ENCODE peak calls at places on chromosomes 16 and 17, in nine cellular contexts. F is T1000; U is stimulated activated CD4-positive, alpha-beta T cell treated with anti-CD3 and anti-CD28 coated beads, Interleukin-4, amount 100 ng/mL, for 24 hours; V is stimulated activated CD8-positive, alpha-beta memory T cell treated with anti-CD3 and anti-CD28 coated beads, Interleukin-2, amount 100 ng/mL, for 1 hour; Q is COR-L47; D is fibroblast of the conjunctiva; G is lung; E is endothelial cell; H is GM13977. L is an unnamed sample.

GRCh38 chr16:30571444-30572322 is at the start of gene ZNF688:
- DNase-seq in D (peak; percentile 97), F (peak; percentile 82), G (peak; percentile 97), E (peak; percentile 83), U (peak; percentile 95), H (peak; percentile 96), Q (peak; percentile 94), V (peak; percentile 81), L (peak; percentile 89)

GRCh38 chr17:47724705-47725104 is 8.3 kb upstream of the TBX21 start:
- DNase-seq in Q (no peak), G (no peak), F (no peak), D (no peak), E (no peak), H (no peak), V (no peak), U (no peak), L (no peak)

GRCh38 chr16:5309946-5310611 is 212.5 kb upstream of the EEF2KMT start:
- DNase-seq in E (no peak), G (no peak), D (no peak), V (no peak), U (no peak), H (no peak), F (no peak), Q (no peak), L (no peak)

GRCh38 chr17:28335959-28336871 is 654 bp downstream of the TNFAIP1 start:
- DNase-seq in V (no peak), H (peak; percentile 37), Q (peak; percentile 33), U (peak; percentile 35), G (peak; percentile 77), F (peak; percentile 49), D (peak; percentile 14), E (peak; percentile 70), L (peak; percentile 31)

GRCh38 chr17:39751637-39752036 is 13.9 kb downstream of the GRB7 start:
- DNase-seq in F (no peak), G (no peak), Q (no peak), U (no peak), V (no peak), D (no peak), E (no peak), H (no peak), L (no peak)

GRCh38 chr17:62767997-62768396 is 40.1 kb downstream of the MARCHF10 start:
- DNase-seq in H (no peak), G (no peak), E (no peak), Q (no peak), U (no peak), V (no peak), F (no peak), D (no peak), L (no peak)

GRCh38 chr16:6643083-6643686 is 689.5 kb upstream of the RBFOX1 start:
- DNase-seq in V (peak; percentile 2), U (peak; percentile 47), D (peak; percentile 20), Q (peak; percentile 5), E (peak; percentile 66), F (peak; percentile 45), G (no peak), H (peak; percentile 17), L (peak; percentile 4)

GRCh38 chr17:35695613-35696012 is 35.8 kb upstream of the RASL10B start:
- DNase-seq in D (no peak), G (no peak), E (no peak), F (no peak), U (no peak), H (no peak), V (no peak), Q (no peak), L (no peak)

GRCh38 chr17:45284176-45285140 is 22.6 kb upstream of the SPATA32 start:
- DNase-seq in F (no peak), Q (no peak), U (peak; percentile 54), E (peak; percentile 30), G (no peak), D (no peak), H (no peak), V (no peak), L (no peak)

GRCh38 chr16:11079657-11080187 is 135.4 kb downstream of the CLEC16A start:
- DNase-seq in H (peak; percentile 41), D (peak; percentile 75), E (no peak), G (no peak), V (no peak), F (peak; percentile 54), U (peak; percentile 23), Q (no peak), L (no peak)

L was measured in Kasumi-1.